ENCODE peak calls at places on chromosome 14, in eight cellular contexts. Q is body of pancreas, D is mucosa of descending colon, Z is HepG2, X is hepatocyte, K is adipocyte, J is psoas muscle, A is GM23338. U is an unnamed sample. For H3K36me3, the result is how much of the 10 kb centered on the place peaks cover.

GRCh38 chr14:93720981-93721483 is 67.3 kb downstream of the PRIMA1 start:
- DNase-seq in Q (no peak), D (no peak), Z (no peak), X (no peak), K (no peak), J (no peak), A (no peak), U (no peak)

GRCh38 chr14:83816755-83817154 is 1713.2 kb upstream of the FLRT2 start:
- DNase-seq in Q (no peak), D (no peak), Z (no peak), X (peak), K (peak), J (no peak), A (no peak), U (peak)

GRCh38 chr14:43539210-43539609 is 967.9 kb downstream of the FSCB start:
- DNase-seq in Q (peak), D (no peak), Z (peak), X (peak), K (peak), J (no peak), A (peak), U (no peak)

GRCh38 chr14:99699071-99699760 is 15.1 kb downstream of the CYP46A1 start:
- DNase-seq in Q (no peak), D (no peak), Z (no peak), X (peak), K (no peak), J (no peak), A (no peak), U (no peak)

GRCh38 chr14:71289536-71289935 is 382.3 kb downstream of the PCNX1 start:
- DNase-seq in Q (no peak), D (peak), Z (no peak), X (no peak), K (no peak), J (no peak), A (no peak), U (no peak)

GRCh38 chr14:38065101-38065762 is 142.5 kb upstream of the SSTR1 start:
- DNase-seq in Q (no peak), D (no peak), Z (no peak), X (no peak), K (no peak), J (no peak), A (peak), U (no peak)

GRCh38 chr14:75702606-75703261 is 41.7 kb downstream of the TTLL5 start:
- DNase-seq in Q (peak), D (no peak), Z (no peak), X (no peak), K (no peak), J (no peak), A (no peak), U (no peak)

GRCh38 chr14:31449971-31450610 is 7.2 kb downstream of the DTD2 start:
- DNase-seq in Q (no peak), D (no peak), Z (peak), X (peak), K (peak), J (no peak), A (peak), U (no peak)

GRCh38 chr14:67618617-67619063 is 1.1 kb upstream of the ARG2 start:
- DNase-seq in Q (peak), D (no peak), Z (peak), X (peak), K (peak), J (no peak), A (peak), U (peak)

GRCh38 chr14:60641722-60642269 is 7.5 kb downstream of the SIX1 start:
- DNase-seq in Q (no peak), D (no peak), Z (no peak), X (no peak), K (no peak), J (no peak), A (no peak), U (no peak)

GRCh38 chr14:60645191-60645590 is 4.1 kb downstream of the SIX1 start:
- DNase-seq in Q (no peak), D (no peak), Z (no peak), X (no peak), K (no peak), J (no peak), A (no peak), U (no peak)

GRCh38 chr14:60642270-60642789 is 6.9 kb downstream of the SIX1 start:
- DNase-seq in Q (peak), D (no peak), Z (no peak), X (peak), K (no peak), J (peak), A (peak), U (no peak)

GRCh38 chr14:60642790-60643397 is 6.4 kb downstream of the SIX1 start:
- DNase-seq in Q (no peak), D (no peak), Z (no peak), X (no peak), K (no peak), J (peak), A (peak), U (no peak)

DNA sequence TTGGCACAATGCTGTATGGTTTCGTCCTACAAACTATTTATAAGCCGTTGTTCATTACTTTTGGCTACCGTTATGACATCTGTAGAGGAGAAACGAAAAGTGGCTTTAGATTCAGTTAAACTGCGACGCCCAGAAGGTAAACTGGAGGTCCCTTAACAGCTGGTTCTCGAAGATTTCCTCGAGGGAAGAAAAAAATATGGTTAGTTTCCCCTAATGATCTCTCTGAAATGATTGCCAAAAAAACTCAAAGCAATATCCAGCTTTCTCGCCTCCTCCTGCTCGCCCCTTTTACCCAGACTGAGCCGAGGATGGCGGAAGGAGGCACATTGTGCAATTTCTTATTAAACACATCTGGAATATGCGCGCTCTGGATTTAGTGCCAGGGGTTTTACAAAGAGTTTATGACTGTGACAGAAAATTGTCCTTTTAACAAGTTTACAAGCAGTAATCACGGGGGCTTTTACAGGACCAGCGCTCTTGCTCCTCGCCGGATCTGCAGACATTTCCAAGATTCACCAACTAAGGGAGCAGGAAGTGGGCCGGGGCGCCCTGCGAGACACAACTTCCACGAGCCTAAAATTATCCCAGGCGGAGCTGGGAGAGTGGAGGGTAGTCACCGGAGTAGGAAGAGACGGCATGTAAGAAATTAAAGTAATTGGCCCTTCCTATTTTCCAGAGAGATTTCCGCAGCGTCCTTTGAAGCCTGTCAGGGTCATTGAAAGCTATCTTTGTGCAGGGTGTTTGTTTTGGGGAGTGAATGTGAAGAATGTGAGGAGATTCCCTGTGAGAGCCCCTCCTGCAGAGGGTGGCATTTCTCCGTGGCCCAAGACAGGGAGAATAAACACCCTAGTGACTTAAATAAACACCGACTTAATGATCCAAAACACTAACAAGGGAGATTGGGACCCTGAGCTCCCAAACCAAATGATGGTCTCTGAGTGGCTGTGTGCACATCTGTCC is 5.6 kb downstream of the SIX1 start:
- DNase-seq in Q (no peak), D (no peak), Z (peak), X (peak), K (no peak), J (no peak), A (peak), U (no peak)
- H3K36me3 ChIP-seq in Q (under half), D (under half), Z (under half), X (under half), K (under half), J (under half), A (under half), U (half or more)

DNA sequence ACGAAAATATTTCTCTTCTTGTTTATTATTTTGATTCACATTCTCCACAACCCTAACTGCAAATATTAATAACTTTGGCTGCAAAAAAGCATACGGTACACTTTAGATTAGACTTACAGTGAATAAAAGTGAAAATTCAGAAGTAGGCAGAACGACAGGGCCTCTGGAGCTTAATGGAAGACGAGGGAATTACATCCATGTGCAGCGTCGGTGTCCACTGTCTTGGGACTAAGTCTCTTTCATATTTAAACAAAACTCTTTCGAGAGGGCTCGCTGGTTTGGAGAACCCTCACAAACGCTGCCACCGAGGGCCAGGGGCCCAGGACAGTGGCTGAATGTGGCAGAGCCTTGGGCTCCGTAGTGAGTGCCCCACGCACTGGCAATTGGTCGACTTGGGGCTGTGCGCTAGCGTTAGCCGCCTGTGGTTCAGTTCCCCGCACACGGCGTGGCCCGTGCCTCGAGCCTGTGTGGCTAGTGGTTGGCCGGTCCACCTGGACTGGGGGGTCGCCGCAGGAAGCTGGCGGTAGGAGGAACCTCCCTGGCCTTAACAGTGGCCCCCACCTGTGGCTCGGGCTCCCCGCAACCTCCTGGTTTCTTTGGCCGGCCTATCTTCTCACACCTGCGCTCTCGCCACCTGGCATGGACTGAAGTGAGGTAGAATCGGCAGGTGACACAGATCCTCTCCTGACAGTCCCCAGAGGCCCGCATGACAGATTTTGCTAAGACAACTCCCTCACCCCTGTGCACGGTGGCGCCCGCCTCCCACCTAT is 739 bp upstream of the PAX9 start:
- DNase-seq in Q (peak), D (peak), Z (no peak), X (no peak), K (no peak), J (no peak), A (peak), U (no peak)
- H3K4me3 ChIP-seq in Q (no peak), D (no peak), Z (no peak), X (peak), K (peak), J (peak), A (peak), U (no peak)

GRCh38 chr14:23433457-23433856 is 2.0 kb downstream of the MYH7 start:
- DNase-seq in Q (no peak), D (no peak), Z (no peak), X (no peak), K (no peak), J (no peak), A (peak), U (no peak)
- H3K36me3 ChIP-seq in Q (under half), D (under half), Z (under half), X (under half), K (under half), J (under half), A (under half), U (under half)

GRCh38 chr14:90625445-90625844 is 190.8 kb downstream of the TTC7B start:
- DNase-seq in Q (no peak), D (no peak), Z (no peak), X (no peak), K (no peak), J (peak), A (no peak), U (peak)

GRCh38 chr14:90626550-90626949 is 189.7 kb downstream of the TTC7B start:
- DNase-seq in Q (no peak), D (no peak), Z (no peak), X (no peak), K (no peak), J (peak), A (no peak), U (no peak)

GRCh38 chr14:90628825-90629224 is 187.4 kb downstream of the TTC7B start:
- DNase-seq in Q (peak), D (no peak), Z (no peak), X (no peak), K (no peak), J (no peak), A (no peak), U (no peak)

GRCh38 chr14:90629471-90629870 is 186.8 kb downstream of the TTC7B start:
- DNase-seq in Q (peak), D (no peak), Z (no peak), X (peak), K (no peak), J (no peak), A (no peak), U (no peak)

GRCh38 chr14:90627478-90627877 is 188.8 kb downstream of the TTC7B start:
- DNase-seq in Q (no peak), D (no peak), Z (no peak), X (no peak), K (no peak), J (peak), A (no peak), U (peak)
- H3K4me3 ChIP-seq in Q (no peak), D (no peak), Z (no peak), X (no peak), K (no peak), J (peak), A (no peak), U (no peak)